ENCODE peak calls at places on chromosomes 3 and 15, in four cellular contexts. X, S, O and R are unnamed samples.

GRCh38 chr3:132087356-132087755 is 52.5 kb upstream of the CPNE4 start:
- DNase-seq in X (no peak), S (no peak), O (no peak), R (no peak)

GRCh38 chr3:105933871-105934270 is 65.1 kb upstream of the CBLB start:
- DNase-seq in X (peak; percentile 80), O (no peak), S (no peak), R (no peak)

GRCh38 chr3:172447611-172448579 is at the start of gene GHSR:
- DNase-seq in S (no peak), O (no peak), X (no peak), R (peak; percentile 58)

GRCh38 chr3:69182588-69183299 is 60.3 kb upstream of the LMOD3 start:
- DNase-seq in O (no peak), X (peak; percentile 86), S (no peak), R (no peak)

GRCh38 chr15:66713843-66714508 is 11.9 kb downstream of the SMAD6 start:
- DNase-seq in S (no peak), X (no peak), O (no peak), R (no peak)

GRCh38 chr15:75061272-75061671 is 37.9 kb downstream of the PPCDC start:
- DNase-seq in O (no peak), S (no peak), X (peak; percentile 64), R (peak; percentile 1)

GRCh38 chr3:169841171-169841570 is 28.5 kb upstream of the LRRC34 start:
- DNase-seq in S (no peak), X (no peak), O (no peak), R (no peak)

GRCh38 chr15:95928822-95929221 is 401.7 kb upstream of the NR2F2 start:
- DNase-seq in X (no peak), O (no peak), S (no peak), R (no peak)

GRCh38 chr15:59299919-59300617 is 72.6 kb downstream of the MYO1E start:
- DNase-seq in S (no peak), X (peak; percentile 97), O (peak; percentile 52), R (no peak)

GRCh38 chr3:167740961-167741587 is 5.6 kb downstream of the SERPINI1 start:
- DNase-seq in S (no peak), O (peak; percentile 55), X (no peak), R (peak; percentile 24)

GRCh38 chr3:60775956-60776355 is 475.3 kb downstream of the FHIT start:
- DNase-seq in O (no peak), S (no peak), X (no peak), R (no peak)

GRCh38 chr15:66997212-66997611 is 68.2 kb upstream of the SMAD3 start:
- DNase-seq in S (no peak), O (no peak), X (peak; percentile 89), R (no peak)

DNA sequence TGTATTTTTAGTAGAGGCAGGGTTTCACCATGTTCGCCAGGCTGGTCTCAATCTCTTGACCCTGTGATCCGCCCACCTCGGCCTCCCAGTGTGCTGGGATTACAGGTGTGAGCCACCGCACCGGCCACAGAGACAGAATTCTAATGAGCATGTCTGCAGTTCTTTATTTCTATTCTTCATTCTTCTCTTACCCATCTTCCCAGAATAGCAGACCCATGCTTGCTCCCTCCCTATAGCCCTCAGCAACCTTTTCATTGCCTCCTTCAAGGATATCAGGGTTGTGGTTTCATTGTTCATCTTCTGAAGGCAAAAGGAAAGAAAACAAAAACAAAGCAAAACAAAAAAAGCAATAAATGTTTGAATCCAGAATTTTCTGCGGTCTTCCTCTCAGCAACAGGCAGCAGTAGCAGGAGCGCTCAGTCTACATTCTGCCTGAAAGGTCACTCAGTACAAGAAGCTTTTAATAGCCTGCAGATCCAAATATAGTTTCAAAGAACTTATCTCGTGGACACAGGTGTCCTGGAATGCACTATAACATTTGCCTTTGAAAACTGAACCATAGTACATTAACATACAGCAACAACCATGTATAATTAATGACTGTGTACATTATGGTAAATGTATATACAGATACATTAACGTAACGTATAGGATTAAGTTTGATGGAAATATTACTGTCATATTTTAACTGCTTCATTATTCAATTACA is at the start of gene SMCO1:
- DNase-seq in X (no peak), O (no peak), S (no peak), R (no peak)
- H3K4me3 ChIP-seq in X (no peak within 1 kb of the TSS), O (no peak within 1 kb of the TSS), S (no peak within 1 kb of the TSS), R (no peak within 1 kb of the TSS)

GRCh38 chr15:82804575-82804949 is 1.3 kb downstream of the FSD2 start:
- DNase-seq in X (peak; percentile 10), O (no peak), S (no peak), R (no peak)
- H3K27me3 ChIP-seq in X (peaks cover 6% of the 10 kb centered on the region), O (no peaks in the 10 kb centered on the region), S (peaks cover 18% of the 10 kb centered on the region), R (peaks cover 4% of the 10 kb centered on the region)

DNA sequence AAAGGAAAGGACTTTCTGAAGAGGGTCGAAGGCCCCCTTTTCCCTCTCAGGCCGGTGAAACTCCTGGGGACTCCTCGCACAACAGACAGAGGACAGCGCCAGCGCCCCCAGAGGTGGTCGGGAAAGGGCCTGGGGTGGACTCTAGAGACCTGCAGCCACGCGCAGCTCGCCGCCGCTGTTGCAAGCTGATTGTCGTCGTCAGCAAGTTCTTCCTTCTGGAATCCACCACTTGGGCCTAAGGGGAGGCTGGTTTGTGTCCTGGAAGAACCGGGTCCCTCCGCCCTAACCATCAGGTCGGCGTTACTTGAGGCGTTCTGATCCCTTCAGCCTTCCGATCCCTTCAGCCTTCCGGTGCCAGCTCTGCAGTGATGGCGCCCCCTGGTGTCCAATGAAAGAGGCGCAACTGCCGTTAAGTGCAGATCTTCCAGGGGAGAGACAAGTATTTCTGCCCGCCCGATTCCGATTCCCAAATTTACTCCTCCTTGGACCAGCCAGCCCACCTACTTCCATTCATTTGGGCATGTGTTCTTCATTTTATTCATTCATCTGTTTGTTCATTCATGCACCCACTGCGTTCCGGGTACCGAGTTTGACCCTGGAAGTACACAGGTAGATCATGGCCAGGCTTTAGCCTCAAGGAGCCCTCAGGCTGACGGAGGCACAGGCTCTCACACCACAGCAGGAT is 77.2 kb upstream of the SLC6A11 start:
- DNase-seq in O (peak; percentile 91), S (peak; percentile 73), X (peak; percentile 34), R (peak; percentile 72)
- H3K4me3 ChIP-seq in O (peak overlapping the region; percentile 56), S (peak overlapping the region; percentile 44), X (peak overlapping the region; percentile 48), R (peak overlapping the region; percentile 38)

GRCh38 chr3:65767551-65767950 is 271.2 kb downstream of the MAGI1 start:
- DNase-seq in O (no peak), S (no peak), X (no peak), R (no peak)
- H3K27me3 ChIP-seq in O (no peaks in the 10 kb centered on the region), S (no peaks in the 10 kb centered on the region), X (no peaks in the 10 kb centered on the region), R (no peaks in the 10 kb centered on the region)

GRCh38 chr3:46369675-46370132 is 1.0 kb upstream of the CCR5 start:
- DNase-seq in X (no peak), S (no peak), O (no peak), R (no peak)

GRCh38 chr3:46372492-46373359 is 2.0 kb downstream of the CCR5 start:
- DNase-seq in X (no peak), S (no peak), O (no peak), R (no peak)

GRCh38 chr3:46368569-46368968 is 2.2 kb upstream of the CCR5 start:
- DNase-seq in S (peak; percentile 63), X (no peak), O (peak; percentile 24), R (peak; percentile 60)

GRCh38 chr3:46371802-46372340 is 1.1 kb downstream of the CCR5 start:
- DNase-seq in O (no peak), X (no peak), S (no peak), R (no peak)

DNA sequence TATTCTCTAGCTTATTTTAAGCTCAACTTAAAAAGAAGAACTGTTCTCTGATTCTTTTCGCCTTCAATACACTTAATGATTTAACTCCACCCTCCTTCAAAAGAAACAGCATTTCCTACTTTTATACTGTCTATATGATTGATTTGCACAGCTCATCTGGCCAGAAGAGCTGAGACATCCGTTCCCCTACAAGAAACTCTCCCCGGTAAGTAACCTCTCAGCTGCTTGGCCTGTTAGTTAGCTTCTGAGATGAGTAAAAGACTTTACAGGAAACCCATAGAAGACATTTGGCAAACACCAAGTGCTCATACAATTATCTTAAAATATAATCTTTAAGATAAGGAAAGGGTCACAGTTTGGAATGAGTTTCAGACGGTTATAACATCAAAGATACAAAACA is at the start of gene CCR5:
- DNase-seq in X (no peak), O (no peak), S (no peak), R (no peak)
- H3K4me3 ChIP-seq in X (no peak within 1 kb of the TSS), O (no peak within 1 kb of the TSS), S (no peak within 1 kb of the TSS), R (no peak within 1 kb of the TSS)

GRCh38 chr15:70271422-70272088 is 173.8 kb upstream of the TLE3 start:
- DNase-seq in S (peak; percentile 75), O (peak; percentile 64), X (peak; percentile 96), R (peak; percentile 64)

GRCh38 chr15:70270752-70271111 is 173.0 kb upstream of the TLE3 start:
- DNase-seq in X (no peak), S (no peak), O (no peak), R (no peak)

GRCh38 chr15:70269331-70269911 is 171.7 kb upstream of the TLE3 start:
- DNase-seq in X (no peak), O (no peak), S (no peak), R (no peak)

GRCh38 chr15:70268698-70269251 is 171.1 kb upstream of the TLE3 start:
- DNase-seq in O (no peak), S (no peak), X (no peak), R (no peak)

DNA sequence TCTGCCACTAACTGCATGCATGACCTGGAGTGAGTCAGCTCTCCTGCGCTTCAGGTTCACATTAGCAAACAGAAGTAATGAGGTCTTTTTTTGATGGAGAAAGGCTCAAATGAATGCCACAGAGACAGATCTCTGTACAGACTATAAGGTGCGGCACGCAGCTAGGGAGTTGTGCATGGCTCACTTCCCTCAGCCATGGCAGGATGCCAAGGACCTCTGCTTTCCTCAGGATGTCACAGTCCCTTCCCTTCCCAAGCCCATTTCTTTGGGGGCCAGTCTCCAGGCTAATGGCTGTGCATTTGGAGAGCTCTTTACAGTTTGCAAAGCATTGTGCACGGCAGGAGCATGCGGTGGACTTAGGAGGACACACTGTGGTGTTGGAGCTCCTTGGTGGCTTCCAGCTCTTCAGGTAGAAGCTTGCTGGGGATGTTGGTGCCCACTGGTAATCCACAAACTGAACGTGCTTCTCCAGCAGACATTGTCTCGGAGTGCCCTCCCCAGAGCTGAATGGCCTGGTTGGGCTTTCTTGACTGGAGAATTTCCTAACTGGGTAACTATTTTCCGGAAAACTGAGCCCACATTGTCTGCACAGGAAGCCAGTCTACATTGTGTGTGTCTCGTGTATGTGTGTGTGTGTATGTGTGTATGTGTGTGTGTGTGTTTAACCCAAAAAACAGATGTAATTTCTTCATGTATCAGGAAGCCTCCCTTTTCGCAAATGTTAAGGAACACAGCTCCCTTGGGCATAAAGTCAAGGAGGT is 172.5 kb upstream of the TLE3 start:
- DNase-seq in S (no peak), X (no peak), O (peak; percentile 46), R (no peak)
- H3K27me3 ChIP-seq in S (peaks cover 25% of the 10 kb centered on the region), X (peaks cover 13% of the 10 kb centered on the region), O (no peaks in the 10 kb centered on the region), R (no peaks in the 10 kb centered on the region)

GRCh38 chr3:87088366-87088983 is 97.5 kb upstream of the VGLL3 start:
- DNase-seq in S (no peak), X (no peak), O (no peak), R (peak; percentile 5)
- H3K4me3 ChIP-seq in S (no peak overlapping the region), X (peak overlapping the region; percentile 67), O (peak overlapping the region; percentile 78), R (no peak overlapping the region)

GRCh38 chr3:158102660-158103085 is 3.5 kb downstream of the SHOX2 start:
- DNase-seq in X (no peak), O (no peak), S (no peak), R (peak; percentile 33)
- H3K27me3 ChIP-seq in X (peaks cover 89% of the 10 kb centered on the region), O (peaks cover 3% of the 10 kb centered on the region), S (peaks cover 99% of the 10 kb centered on the region), R (peaks cover 97% of the 10 kb centered on the region)